ENCODE peak calls at places on chromosomes 13 and 19, in six cellular contexts. L is aorta, H is prostate gland, O is neural progenitor cell, M is mesendoderm, P is body of pancreas. C is an unnamed sample. For H3K4me1, the result is how much of the 10 kb centered on the place peaks cover.

GRCh38 chr13:49248433-49249002 is 793 bp downstream of the CDADC1 start:
- DNase-seq in L (peak), H (no peak), O (peak), M (no peak), P (no peak), C (peak)

GRCh38 chr13:40072663-40073120 is 417.2 kb downstream of the COG6 start:
- DNase-seq in L (no peak), H (no peak), O (no peak), M (no peak), P (no peak), C (no peak)

GRCh38 chr13:112213467-112214245 is 146.7 kb downstream of the SOX1 start:
- DNase-seq in L (no peak), H (no peak), O (no peak), M (no peak), P (peak), C (peak)

GRCh38 chr19:14432817-14433453 is at the start of gene PKN1:
- DNase-seq in L (no peak), H (no peak), O (peak), M (peak), P (peak), C (peak)

GRCh38 chr19:1360818-1361461 is 22.8 kb upstream of the NDUFS7 start:
- DNase-seq in L (peak), H (no peak), O (peak), M (no peak), P (peak), C (no peak)

GRCh38 chr13:85462792-85463425 is 336.3 kb downstream of the SLITRK6 start:
- DNase-seq in L (no peak), H (no peak), O (no peak), M (no peak), P (no peak), C (no peak)

GRCh38 chr19:2097330-2098327 is 914 bp downstream of the IZUMO4 start:
- DNase-seq in L (peak), H (peak), O (peak), M (no peak), P (peak), C (no peak)

GRCh38 chr13:51148952-51149573 is 38.0 kb upstream of the C13orf42 start:
- DNase-seq in L (no peak), H (peak), O (peak), M (peak), P (peak), C (no peak)

GRCh38 chr13:49975826-49976225 is 21.0 kb upstream of the TRIM13 start:
- DNase-seq in L (no peak), H (no peak), O (no peak), M (no peak), P (no peak), C (no peak)

GRCh38 chr13:78192721-78193120 is 274.1 kb upstream of the EDNRB start:
- DNase-seq in L (no peak), H (no peak), O (no peak), M (no peak), P (no peak), C (no peak)

GRCh38 chr19:32336259-32337111 is 8.9 kb upstream of the ZNF507 start:
- DNase-seq in L (no peak), H (no peak), O (no peak), M (no peak), P (no peak), C (no peak)

GRCh38 chr19:42693760-42694350 is 46.4 kb downstream of the PSG3 start:
- DNase-seq in L (no peak), H (no peak), O (no peak), M (peak), P (peak), C (no peak)

GRCh38 chr13:88887045-88887662 is 1216.0 kb downstream of the SLITRK5 start:
- DNase-seq in L (no peak), H (no peak), O (peak), M (peak), P (no peak), C (no peak)

GRCh38 chr13:44703371-44703770 is 127.2 kb upstream of the TSC22D1 start:
- DNase-seq in L (no peak), H (no peak), O (no peak), M (no peak), P (no peak), C (no peak)

GRCh38 chr13:29499766-29500165 is 95.7 kb downstream of the SLC7A1 start:
- DNase-seq in L (no peak), H (no peak), O (no peak), M (no peak), P (no peak), C (no peak)

GRCh38 chr19:50273821-50274220 is 55.4 kb downstream of the KCNC3 start:
- DNase-seq in L (no peak), H (no peak), O (no peak), M (no peak), P (no peak), C (no peak)

GRCh38 chr19:41226053-41226873 is 7.2 kb downstream of the AXL start:
- DNase-seq in L (peak), H (peak), O (peak), M (peak), P (peak), C (peak)

GRCh38 chr19:3057275-3057714 is 5.0 kb downstream of the TLE5 start:
- DNase-seq in L (peak), H (peak), O (no peak), M (peak), P (peak), C (peak)

GRCh38 chr13:33454844-33455256 is 169.3 kb upstream of the STARD13 start:
- DNase-seq in L (no peak), H (no peak), O (no peak), M (no peak), P (peak), C (no peak)

GRCh38 chr19:9945319-9945966 is 9.1 kb upstream of the OLFM2 start:
- DNase-seq in L (peak), H (peak), O (peak), M (peak), P (peak), C (peak)

GRCh38 chr13:25037057-25037813 is 58.7 kb upstream of the PABPC3 start:
- DNase-seq in L (no peak), H (peak), O (peak), M (peak), P (peak), C (no peak)

GRCh38 chr13:22012676-22013075 is 341.8 kb downstream of the FGF9 start:
- DNase-seq in L (no peak), H (no peak), O (no peak), M (peak), P (no peak), C (no peak)

GRCh38 chr13:81639984-81640582 is 1299.2 kb upstream of the SPRY2 start:
- DNase-seq in L (no peak), H (no peak), O (peak), M (no peak), P (peak), C (no peak)

GRCh38 chr13:50387124-50387581 is 371.9 kb downstream of the KCNRG start:
- DNase-seq in L (no peak), H (peak), O (peak), M (peak), P (peak), C (peak)

GRCh38 chr13:21014139-21014665 is 47.2 kb downstream of the LATS2 start:
- DNase-seq in L (no peak), H (no peak), O (no peak), M (no peak), P (no peak), C (no peak)

GRCh38 chr13:41610426-41610825 is 153.1 kb downstream of the RGCC start:
- DNase-seq in L (no peak), H (peak), O (no peak), M (no peak), P (no peak), C (peak)

GRCh38 chr13:43057653-43058317 is 34.4 kb downstream of the DNAJC15 start:
- DNase-seq in L (no peak), H (no peak), O (peak), M (peak), P (no peak), C (no peak)

GRCh38 chr13:77386880-77387606 is 60.1 kb upstream of the MYCBP2 start:
- DNase-seq in L (peak), H (no peak), O (no peak), M (no peak), P (peak), C (no peak)

GRCh38 chr13:23856008-23856750 is 33.0 kb downstream of the MIPEP start:
- DNase-seq in L (no peak), H (no peak), O (no peak), M (peak), P (no peak), C (no peak)

GRCh38 chr13:31045621-31046081 is 113.2 kb downstream of the TEX26 start:
- DNase-seq in L (peak), H (no peak), O (no peak), M (peak), P (peak), C (peak)

GRCh38 chr13:49098771-49099512 is 121.2 kb upstream of the MLNR start:
- DNase-seq in L (no peak), H (no peak), O (peak), M (peak), P (no peak), C (no peak)

GRCh38 chr19:46637224-46637623 is 1.2 kb upstream of the GNG8 start:
- DNase-seq in L (no peak), H (no peak), O (no peak), M (no peak), P (no peak), C (no peak)

GRCh38 chr19:45161715-45162463 is 1.1 kb upstream of the NKPD1 start:
- DNase-seq in L (no peak), H (no peak), O (peak), M (peak), P (no peak), C (no peak)

GRCh38 chr19:21117041-21117907 is 24.6 kb upstream of the ZNF431 start:
- DNase-seq in L (no peak), H (no peak), O (no peak), M (peak), P (no peak), C (no peak)

GRCh38 chr19:8665468-8666213 is 33.0 kb downstream of the ACTL9 start:
- DNase-seq in L (no peak), H (no peak), O (no peak), M (no peak), P (no peak), C (no peak)

GRCh38 chr19:273393-273792 is 17.8 kb downstream of the PLPP2 start:
- DNase-seq in L (no peak), H (no peak), O (no peak), M (no peak), P (no peak), C (no peak)

DNA sequence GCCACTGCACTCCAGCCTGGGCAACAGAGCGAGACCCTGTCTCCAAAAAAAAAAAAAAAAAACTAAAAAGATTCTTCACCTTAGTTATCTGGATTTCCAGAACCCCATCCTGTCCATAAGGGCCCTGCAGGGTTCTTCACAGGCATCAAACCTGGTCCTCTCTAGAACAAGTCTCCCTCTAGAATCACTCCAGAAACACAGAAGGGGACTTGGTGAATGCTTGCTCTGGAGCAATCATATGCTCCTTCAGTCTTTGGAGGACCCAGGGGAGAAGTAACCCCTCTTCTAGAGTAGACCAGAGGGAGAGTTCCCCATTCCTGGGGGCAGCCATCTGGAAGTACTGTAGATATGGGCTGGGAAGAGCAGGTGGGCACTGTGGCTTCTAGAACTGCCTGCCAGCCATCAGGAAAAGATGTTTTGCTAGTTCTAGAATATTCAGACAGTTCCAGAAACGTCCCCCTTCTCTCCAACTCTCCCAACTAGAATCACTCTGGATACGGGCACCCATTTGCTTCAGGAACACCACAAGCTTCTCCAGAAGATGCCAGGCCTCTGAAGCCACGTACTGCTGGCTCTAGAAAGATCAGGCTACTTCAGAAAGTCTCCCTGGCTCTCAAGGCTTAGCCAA is 2.8 kb downstream of the FUT1 start:
- DNase-seq in L (no peak), H (no peak), O (no peak), M (no peak), P (no peak), C (no peak)
- H3K4me1 ChIP-seq in L (under half), H (under half), O (under half), M (under half), P (half or more), C (under half)

GRCh38 chr13:52374389-52374788 is 31.6 kb downstream of the THSD1 start:
- DNase-seq in L (no peak), H (no peak), O (no peak), M (no peak), P (no peak), C (no peak)

GRCh38 chr13:52371736-52372247 is 34.2 kb downstream of the THSD1 start:
- DNase-seq in L (no peak), H (no peak), O (peak), M (peak), P (no peak), C (no peak)

GRCh38 chr13:52377898-52378297 is 28.1 kb downstream of the THSD1 start:
- DNase-seq in L (no peak), H (no peak), O (no peak), M (no peak), P (no peak), C (no peak)

GRCh38 chr13:52378312-52378711 is 27.7 kb downstream of the THSD1 start:
- DNase-seq in L (no peak), H (no peak), O (no peak), M (no peak), P (no peak), C (no peak)

DNA sequence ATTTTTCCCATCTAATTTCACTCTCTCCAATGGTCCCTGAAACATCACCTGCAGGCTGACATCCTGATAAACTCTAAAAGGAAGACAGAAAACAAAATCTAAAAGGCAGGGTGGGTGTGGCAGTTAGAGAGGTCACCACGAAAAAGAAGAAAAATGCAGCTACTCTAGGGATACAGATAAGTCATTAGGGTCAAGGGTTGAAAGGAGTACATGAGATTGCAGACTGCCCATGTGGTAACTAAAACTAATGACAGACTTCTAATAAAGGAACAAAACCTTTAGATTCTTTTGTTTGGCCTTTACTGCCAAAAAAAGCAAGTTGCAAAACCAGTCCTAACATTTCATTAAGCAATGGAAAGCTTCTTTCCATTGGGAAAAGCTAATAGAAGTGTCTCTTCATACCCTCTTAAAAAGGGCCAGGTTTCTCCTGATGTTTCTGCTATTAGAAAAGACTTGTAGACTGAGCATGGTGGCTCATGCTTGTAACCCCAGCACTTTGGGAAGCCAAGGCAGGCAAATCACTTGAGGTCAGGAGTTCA is 31.0 kb downstream of the THSD1 start:
- DNase-seq in L (no peak), H (no peak), O (no peak), M (no peak), P (no peak), C (no peak)
- H3K27ac ChIP-seq in L (no peak), H (no peak), O (no peak), M (no peak), P (no peak), C (no peak)

DNA sequence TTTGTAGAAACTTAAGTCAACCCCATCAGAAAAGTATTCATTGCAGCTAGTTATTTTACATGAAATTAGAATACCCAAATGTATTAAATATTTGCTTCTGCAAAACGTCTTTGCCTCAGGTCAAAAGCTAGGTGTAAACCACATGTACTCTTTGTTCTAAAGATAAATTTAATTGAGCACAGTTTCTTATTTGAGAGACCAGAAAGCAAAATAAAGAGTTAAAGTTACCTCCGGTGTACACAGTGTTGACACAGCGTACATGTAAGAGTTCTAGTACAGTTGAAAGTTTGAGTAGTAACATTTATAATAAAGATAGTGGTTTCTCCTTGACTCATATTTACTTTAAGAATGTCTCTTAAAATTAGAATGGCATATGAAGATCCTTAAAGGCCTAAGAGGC is 2.8 kb downstream of the LRCH1 start:
- DNase-seq in L (no peak), H (no peak), O (no peak), M (no peak), P (no peak), C (no peak)
- H3K4me3 ChIP-seq in L (no peak), H (no peak), O (no peak), M (no peak), P (no peak), C (peak)

DNA sequence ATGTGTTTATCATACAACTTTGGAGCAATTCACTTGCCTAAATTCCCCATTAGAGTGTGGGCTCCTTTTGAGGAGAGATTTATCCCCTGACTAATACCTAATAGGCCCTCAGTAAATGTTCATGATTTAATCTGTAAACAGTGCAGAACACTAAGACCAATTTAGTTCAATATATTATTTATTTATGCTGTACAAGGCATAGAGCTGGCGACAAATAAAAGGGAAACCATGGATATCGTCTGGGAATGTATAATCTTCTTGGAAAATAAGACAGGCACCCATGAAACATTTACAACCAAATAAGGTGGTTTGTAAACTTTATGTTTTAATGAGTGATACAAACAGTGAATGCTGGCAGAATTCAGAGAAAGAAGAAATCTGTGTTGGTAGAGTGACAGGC is 106.2 kb upstream of the MIR17HG start:
- DNase-seq in L (no peak), H (peak), O (no peak), M (no peak), P (no peak), C (no peak)
- H3K4me1 ChIP-seq in L (under half), H (under half), O (under half), M (under half), P (under half), C (under half)

DNA sequence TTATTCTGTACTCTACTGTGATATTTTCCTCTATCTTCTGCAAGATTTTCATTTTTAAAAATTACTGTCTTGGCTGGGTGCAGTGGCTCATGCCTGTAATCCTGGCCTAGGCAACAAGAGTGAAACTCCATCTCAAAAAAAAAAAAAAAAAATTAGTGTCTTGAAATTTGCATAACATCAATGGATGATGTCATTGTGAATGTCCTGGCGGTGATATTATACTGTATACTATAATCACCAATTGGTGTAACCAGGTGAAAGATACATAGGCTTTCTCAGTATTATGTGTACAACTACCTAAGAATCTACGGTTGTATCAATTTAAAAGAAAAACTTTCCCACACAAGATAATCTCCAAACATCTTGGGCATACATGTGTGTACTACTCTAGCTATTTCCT is 15.2 kb downstream of the ZNF331 start:
- DNase-seq in L (no peak), H (no peak), O (no peak), M (no peak), P (no peak), C (no peak)
- H3K27ac ChIP-seq in L (no peak), H (no peak), O (no peak), M (no peak), P (no peak), C (peak)

DNA sequence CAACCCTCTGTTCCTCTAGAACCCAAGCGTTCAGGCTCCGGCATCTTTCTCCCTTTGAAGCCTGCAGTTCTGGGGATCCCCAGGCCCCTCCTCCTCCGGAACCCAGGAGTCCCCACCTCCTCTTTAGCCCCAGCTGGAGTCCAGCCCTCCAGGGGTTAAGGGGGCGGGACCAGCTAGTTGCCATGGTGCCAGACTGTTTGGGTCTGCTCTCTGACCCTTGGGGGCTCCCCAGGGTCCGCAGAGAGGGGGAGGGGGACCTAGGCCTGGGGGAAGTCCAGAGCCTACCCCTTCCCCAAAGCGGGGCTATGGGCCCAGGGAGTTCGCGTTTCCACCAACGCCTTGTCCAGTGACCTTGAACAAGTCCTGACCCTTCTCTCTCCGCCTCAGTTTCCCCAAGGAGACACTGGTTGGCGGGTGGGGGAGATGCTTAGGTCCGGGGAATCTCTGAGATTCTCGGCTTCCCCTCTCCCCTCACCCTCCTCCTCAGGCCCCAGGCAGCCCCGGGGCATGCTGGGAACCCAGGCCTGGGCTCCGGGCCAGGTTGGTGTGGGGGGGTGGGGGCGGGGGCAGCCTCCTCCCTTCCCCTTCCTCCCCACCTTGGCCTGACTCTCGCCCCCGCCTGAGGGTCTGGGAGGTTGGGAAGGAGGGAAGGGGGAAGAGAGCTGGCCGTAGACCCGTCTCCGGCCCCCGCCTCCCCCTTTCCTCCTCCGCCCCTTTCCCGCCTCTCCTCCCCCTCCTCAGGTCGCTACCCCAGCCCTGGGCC is 2.6 kb upstream of the SPACA6 start:
- DNase-seq in L (peak), H (peak), O (peak), M (peak), P (peak), C (peak)
- H3K4me3 ChIP-seq in L (peak), H (peak), O (peak), M (peak), P (peak), C (peak)

GRCh38 chr19:4375164-4375619 is 25.2 kb downstream of the SH3GL1 start:
- DNase-seq in L (peak), H (no peak), O (no peak), M (peak), P (peak), C (peak)
- H3K4me1 ChIP-seq in L (under half), H (under half), O (under half), M (under half), P (half or more), C (half or more)